ENCODE peak calls at places on chromosomes 11 and 22, in six cellular contexts. G is prostate gland, W is epithelial cell of proximal tubule, D is body of pancreas, H is cardiac muscle cell, S is ovary. B is an unnamed sample.
A peak's percentile ranks its signal among the peaks of the same experiment; 100 is the strongest.

GRCh38 chr11:123194308-123195181 is 503 bp downstream of the CLMP start:
- DNase-seq in S (peak; percentile 51), H (peak; percentile 61), G (no peak), W (no peak), D (peak; percentile 20), B (peak; percentile 47)

GRCh38 chr22:36900225-36900624 is 13.2 kb upstream of the CSF2RB start:
- DNase-seq in S (no peak), G (no peak), D (no peak), H (no peak), W (no peak), B (no peak)

GRCh38 chr22:46171940-46172339 is 21.6 kb downstream of the PPARA start:
- DNase-seq in S (peak; percentile 72), H (no peak), D (peak; percentile 38), G (no peak), W (no peak), B (peak; percentile 77)

GRCh38 chr11:67282876-67283371 is 6.2 kb upstream of the ANKRD13D start:
- DNase-seq in W (no peak), H (no peak), D (no peak), G (no peak), S (no peak), B (no peak)

GRCh38 chr11:67352546-67353316 is 615 bp downstream of the POLD4 start:
- DNase-seq in S (no peak), G (peak; percentile 52), W (no peak), D (peak; percentile 56), H (no peak), B (no peak)

GRCh38 chr22:41310336-41310735 is 9.0 kb downstream of the ZC3H7B start:
- DNase-seq in D (no peak), G (no peak), H (no peak), W (no peak), S (no peak), B (no peak)

GRCh38 chr11:103338621-103339484 is 229.6 kb downstream of the DYNC2H1 start:
- DNase-seq in D (no peak), S (no peak), H (no peak), G (no peak), W (no peak), B (peak; percentile 13)

GRCh38 chr22:33853200-33854097 is 66.8 kb downstream of the LARGE1 start:
- DNase-seq in H (peak; percentile 21), D (peak; percentile 85), G (peak; percentile 89), S (peak; percentile 60), W (peak; percentile 40), B (peak; percentile 5)

GRCh38 chr11:67648140-67648795 is 2.3 kb downstream of the ACY3 start:
- DNase-seq in W (no peak), D (peak; percentile 81), G (no peak), H (peak; percentile 57), S (no peak), B (no peak)

GRCh38 chr11:106178361-106178760 is 100.9 kb downstream of the AASDHPPT start:
- DNase-seq in W (no peak), H (no peak), G (no peak), S (no peak), D (no peak), B (peak; percentile 88)

DNA sequence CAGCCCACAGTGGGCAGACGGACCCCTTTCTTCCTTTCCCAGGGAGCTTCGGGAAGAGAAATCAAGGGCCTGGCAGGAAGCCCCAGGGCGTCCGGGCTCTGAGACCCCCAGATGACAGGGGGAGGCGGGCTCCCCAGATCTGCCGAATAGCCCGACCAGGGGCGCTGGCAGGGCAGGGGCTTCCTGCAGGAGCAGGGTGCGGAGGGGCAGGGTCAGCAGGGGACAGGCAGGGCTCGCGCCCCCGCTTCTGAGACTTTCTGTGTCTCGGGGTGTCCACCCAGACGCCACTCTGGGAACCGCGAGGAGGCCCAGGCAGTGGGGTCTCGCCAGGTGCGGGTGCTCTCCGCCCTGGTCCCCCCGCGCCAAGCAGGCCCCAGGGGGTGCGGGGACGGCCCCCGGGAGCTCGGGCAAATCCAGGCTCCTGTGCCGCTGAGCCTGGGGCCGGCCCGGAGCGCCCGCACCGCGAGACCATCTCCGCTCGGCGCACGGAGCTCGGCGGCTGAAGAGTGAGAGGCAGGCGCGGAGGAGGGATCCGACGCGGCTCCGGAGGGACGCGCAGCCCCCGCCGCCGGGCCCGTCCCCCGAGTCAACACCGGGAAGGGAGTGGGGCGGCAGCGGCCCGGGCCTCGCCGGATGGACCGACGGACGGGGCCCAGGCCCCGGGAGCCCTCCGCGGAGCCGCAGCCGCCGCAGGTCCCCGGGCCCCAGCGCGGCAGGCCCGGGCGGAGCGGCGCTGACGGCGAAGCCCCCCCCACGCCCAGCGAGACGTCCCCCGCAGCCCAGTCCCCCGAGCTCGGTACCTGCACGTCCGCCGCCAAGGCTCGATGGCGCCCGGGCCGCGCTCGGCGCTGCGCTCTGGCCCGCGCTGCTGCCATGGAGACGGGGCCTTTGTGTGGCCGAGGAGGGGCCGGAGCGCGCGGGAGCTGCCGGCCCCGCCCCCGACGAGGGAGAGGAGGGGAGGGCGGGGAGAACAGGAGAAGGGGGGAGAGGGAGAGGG is at the start of gene PLXNB2:
- DNase-seq in G (peak; percentile 82), D (peak; percentile 87), S (peak; percentile 81), H (peak; percentile 88), W (no peak), B (peak; percentile 77)
- H3K4me3 ChIP-seq in G (peak within 1 kb of the TSS; percentile 93), D (peak within 1 kb of the TSS; percentile 26), S (peak within 1 kb of the TSS; percentile 76), H (peak within 1 kb of the TSS; percentile 77), W (peak within 1 kb of the TSS; percentile 97), B (peak within 1 kb of the TSS; percentile 86)

GRCh38 chr22:50184004-50184461 is 1.7 kb upstream of the TRABD start:
- DNase-seq in H (peak; percentile 76), G (peak; percentile 80), W (no peak), D (peak; percentile 90), S (peak; percentile 82), B (peak; percentile 30)
- H3K4me3 ChIP-seq in H (no peak overlapping the region), G (no peak overlapping the region), W (no peak overlapping the region), D (no peak overlapping the region), S (no peak overlapping the region), B (no peak overlapping the region)

GRCh38 chr11:93738647-93739081 is 2.6 kb downstream of the TAF1D start:
- DNase-seq in D (no peak), W (no peak), H (no peak), G (no peak), S (no peak), B (peak; percentile 29)
- H3K4me3 ChIP-seq in D (no peak overlapping the region), W (peak overlapping the region; percentile 90), H (no peak overlapping the region), G (peak overlapping the region; percentile 63), S (no peak overlapping the region), B (peak overlapping the region; percentile 85)

DNA sequence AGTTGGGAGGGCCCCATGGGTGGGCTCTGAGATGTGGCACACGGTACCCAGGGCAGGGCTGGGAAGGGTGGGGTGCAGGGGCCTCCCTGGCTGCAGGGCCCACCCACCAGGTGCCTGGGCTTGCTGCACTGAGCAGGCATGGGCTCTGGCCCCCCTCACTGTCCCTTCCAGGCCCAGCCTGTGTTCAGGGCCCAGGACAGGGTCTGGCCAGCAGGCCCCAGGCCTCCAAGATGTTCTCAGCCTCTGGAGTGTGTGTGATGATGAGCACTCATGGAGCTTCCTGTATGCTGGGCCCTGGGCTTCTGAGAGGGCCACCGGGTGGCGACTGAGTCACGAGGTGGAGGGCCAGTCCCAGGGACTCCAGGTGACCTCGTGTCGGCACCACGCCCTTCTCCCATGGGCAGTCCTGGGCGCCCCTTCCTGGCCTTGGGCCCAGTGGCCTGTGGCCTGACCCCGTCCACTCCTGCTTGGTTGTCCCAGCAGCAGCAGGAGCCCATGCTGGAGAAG is 55.9 kb upstream of the CCDC188 start:
- DNase-seq in G (no peak), H (no peak), D (peak; percentile 51), S (no peak), W (no peak), B (peak; percentile 41)
- H3K4me3 ChIP-seq in G (peak overlapping the region; percentile 39), H (peak overlapping the region; percentile 10), D (no peak overlapping the region), S (peak overlapping the region; percentile 45), W (peak overlapping the region; percentile 52), B (peak overlapping the region; percentile 75)

GRCh38 chr11:120198403-120198786 is 12.4 kb upstream of the OAF start:
- DNase-seq in S (no peak), H (no peak), W (no peak), D (no peak), G (no peak), B (no peak)
- H3K4me3 ChIP-seq in S (no peak overlapping the region), H (no peak overlapping the region), W (no peak overlapping the region), D (no peak overlapping the region), G (no peak overlapping the region), B (no peak overlapping the region)

B was measured in epithelial cell of esophagus.